ENCODE peak calls at places on chromosomes 11 and 22, in four cellular contexts. Q is mucosa of gallbladder; E is OCI-LY7; H is stimulated activated CD4-positive, alpha-beta T cell treated with anti-CD3 and anti-CD28 coated beads, Interleukin-15, amount 100 ng/mL, for 1 hour. D is an unnamed sample.

GRCh38 chr11:69105431-69106123 is 50.2 kb upstream of the SMIM38 start:
- DNase-seq in Q (no peak), E (no peak), H (no peak), D (no peak)

GRCh38 chr22:37249946-37250345 is 5.9 kb upstream of the RAC2 start:
- DNase-seq in Q (no peak), E (no peak), H (no peak), D (no peak)

GRCh38 chr11:66124564-66124963 is 54.5 kb downstream of the PACS1 start:
- DNase-seq in Q (no peak), E (no peak), H (no peak), D (no peak)

GRCh38 chr11:62665630-62666258 is 632 bp downstream of the CSKMT start:
- DNase-seq in Q (peak; percentile 41), E (peak; percentile 65), H (peak; percentile 52), D (no peak)

GRCh38 chr11:4881860-4882500 is at the start of gene OR51T1:
- DNase-seq in Q (no peak), E (no peak), H (no peak), D (no peak)

GRCh38 chr11:12112731-12113130 is 2.3 kb downstream of the MICAL2 start:
- DNase-seq in Q (no peak), E (no peak), H (no peak), D (no peak)

GRCh38 chr11:45470151-45471001 is 184.2 kb upstream of the SYT13 start:
- DNase-seq in Q (no peak), E (no peak), H (no peak), D (no peak)

GRCh38 chr11:78295991-78296930 is 107.5 kb downstream of the USP35 start:
- DNase-seq in Q (no peak), E (no peak), H (no peak), D (no peak)

GRCh38 chr22:22099833-22100812 is 117.5 kb upstream of the TOP3B start:
- DNase-seq in Q (no peak), E (peak; percentile 71), H (no peak), D (no peak)

GRCh38 chr11:102318469-102318868 is 1.2 kb downstream of the BIRC3 start:
- DNase-seq in Q (no peak), E (peak; percentile 74), H (peak; percentile 31), D (no peak)

GRCh38 chr11:12139144-12139881 is 28.9 kb downstream of the MICAL2 start:
- DNase-seq in Q (no peak), E (no peak), H (no peak), D (no peak)

GRCh38 chr11:64745523-64746328 is 1.8 kb upstream of the RASGRP2 start:
- DNase-seq in Q (peak; percentile 78), E (peak; percentile 90), H (peak; percentile 45), D (no peak)

GRCh38 chr22:31861226-31861840 is 83.0 kb upstream of the YWHAH start:
- DNase-seq in Q (no peak), E (no peak), H (no peak), D (no peak)

GRCh38 chr11:63572026-63572688 is 9.0 kb upstream of the PLAAT2 start:
- DNase-seq in Q (no peak), E (peak; percentile 78), H (no peak), D (no peak)

GRCh38 chr22:49861642-49862407 is 8.2 kb downstream of the ZBED4 start:
- DNase-seq in Q (no peak), E (no peak), H (no peak), D (no peak)